ENCODE peak calls at places on chromosomes 16 and 17, in four cellular contexts. H, N, L and K are unnamed samples.
A peak's percentile ranks its signal among the peaks of the same experiment; 100 is the strongest.

GRCh38 chr16:88065747-88066142 is 114.5 kb downstream of the BANP start:
- DNase-seq in N (no peak), H (no peak), L (no peak), K (no peak)

GRCh38 chr17:76027159-76027839 is at the start of gene EVPL:
- DNase-seq in N (peak; percentile 79), H (no peak), L (no peak), K (no peak)

GRCh38 chr16:2966803-2967184 is 2.4 kb upstream of the PAQR4 start:
- DNase-seq in H (no peak), N (no peak), L (no peak), K (peak; percentile 56)

GRCh38 chr17:17944743-17945142 is 27.5 kb downstream of the TOM1L2 start:
- DNase-seq in L (no peak), N (no peak), H (no peak), K (no peak)

GRCh38 chr17:58385359-58385899 is 31.9 kb downstream of the RNF43 start:
- DNase-seq in H (no peak), L (no peak), N (no peak), K (no peak)

GRCh38 chr16:29765167-29766032 is 12.7 kb upstream of the ZG16 start:
- DNase-seq in H (no peak), N (peak; percentile 92), L (no peak), K (no peak)

GRCh38 chr17:41324180-41325075 is 8.9 kb upstream of the KRTAP17-1 start:
- DNase-seq in H (no peak), L (no peak), N (peak; percentile 18), K (peak; percentile 61)

GRCh38 chr17:75472119-75472518 is 15.7 kb downstream of the TMEM94 start:
- DNase-seq in L (no peak), H (no peak), N (no peak), K (no peak)

GRCh38 chr17:11692688-11693087 is 94.4 kb downstream of the DNAH9 start:
- DNase-seq in L (no peak), H (no peak), N (no peak), K (no peak)

GRCh38 chr17:80377798-80378197 is 37.2 kb upstream of the ENDOV start:
- DNase-seq in L (no peak), N (no peak), H (no peak), K (no peak)

GRCh38 chr16:23416816-23417215 is 36.2 kb downstream of the COG7 start:
- DNase-seq in N (no peak), H (no peak), L (peak; percentile 45), K (no peak)

GRCh38 chr16:82993415-82993814 is 366.6 kb downstream of the CDH13 start:
- DNase-seq in L (no peak), N (no peak), H (no peak), K (no peak)

GRCh38 chr17:2705888-2706795 is 5.4 kb downstream of the CLUH start:
- DNase-seq in L (no peak), H (no peak), N (no peak), K (no peak)

GRCh38 chr16:89093602-89094251 is at the start of gene ACSF3:
- DNase-seq in H (no peak), N (no peak), L (peak; percentile 95), K (peak; percentile 71)

GRCh38 chr16:24729967-24730815 is 740 bp downstream of the TNRC6A start:
- DNase-seq in H (no peak), L (peak; percentile 80), N (no peak), K (no peak)

GRCh38 chr17:60325730-60326524 is 66.0 kb downstream of the USP32 start:
- DNase-seq in N (peak; percentile 20), H (no peak), L (no peak), K (no peak)

GRCh38 chr17:50219345-50219744 is 17.9 kb upstream of the COL1A1 start:
- DNase-seq in L (no peak), N (peak; percentile 47), H (no peak), K (no peak)

GRCh38 chr17:30376621-30377452 is 1.9 kb upstream of the CPD start:
- DNase-seq in H (peak; percentile 40), N (peak; percentile 88), L (no peak), K (no peak)

GRCh38 chr17:63645775-63646491 is 23.7 kb downstream of the MAP3K3 start:
- DNase-seq in N (no peak), L (no peak), H (no peak), K (no peak)

GRCh38 chr16:17448640-17449638 is 21.8 kb downstream of the XYLT1 start:
- DNase-seq in N (no peak), H (no peak), L (peak; percentile 20), K (no peak)

GRCh38 chr17:43768382-43768781 is 9.8 kb upstream of the SOST start:
- DNase-seq in L (no peak), N (no peak), H (no peak), K (no peak)

GRCh38 chr17:59830007-59830630 is 62.6 kb downstream of the TUBD1 start:
- DNase-seq in H (no peak), L (no peak), N (no peak), K (no peak)

GRCh38 chr17:3959295-3959899 is 4.8 kb downstream of the ATP2A3 start:
- DNase-seq in L (no peak), N (peak; percentile 62), H (no peak), K (no peak)
- TF ChIP-seq TCF12 in L (no peak), N (no peak), H (no peak), K (no peak)

GRCh38 chr17:45813051-45813731 is 29.1 kb downstream of the CRHR1 start:
- DNase-seq in L (peak; percentile 65), H (no peak), N (no peak), K (peak; percentile 80)
- TF ChIP-seq TCF12 in L (no peak), H (no peak), N (no peak), K (no peak)

GRCh38 chr17:77456271-77456950 is 315.6 kb downstream of the SEC14L1 start:
- DNase-seq in H (no peak), N (no peak), L (no peak), K (no peak)
- TF ChIP-seq TCF12 in H (no peak), N (no peak), L (no peak), K (no peak)

DNA sequence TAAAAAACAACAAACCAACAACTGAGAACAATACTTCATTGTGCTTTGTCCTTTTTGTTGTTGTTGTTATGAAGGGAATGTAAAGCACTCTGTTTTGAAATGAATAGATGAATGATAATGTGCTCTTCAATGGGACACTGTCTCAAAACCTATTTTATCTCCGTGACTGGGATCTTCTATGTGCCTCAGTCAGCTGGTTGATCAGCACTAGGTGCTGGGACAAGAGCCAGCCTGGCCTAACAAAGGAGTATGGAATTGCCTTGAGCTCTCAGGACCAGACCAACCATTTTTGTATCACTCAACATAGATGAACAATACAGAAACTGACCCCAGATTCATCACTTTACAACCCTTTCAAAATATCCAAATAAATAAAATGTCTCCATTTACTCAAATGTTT is 440.2 kb downstream of the KCNJ2 start:
- DNase-seq in N (no peak), L (no peak), H (no peak), K (no peak)
- TF ChIP-seq TCF12 in N (no peak), L (no peak), H (no peak), K (no peak)

GRCh38 chr17:78972507-78973105 is 7.1 kb downstream of the LGALS3BP start:
- DNase-seq in H (no peak), N (no peak), L (peak; percentile 54), K (no peak)
- TF ChIP-seq TCF12 in H (no peak), N (no peak), L (no peak), K (no peak)